ENCODE peak calls at places on chromosome 13, in nine cellular contexts. C is GM23248, X is IMR-90, L is HepG2, W is esophagus squamous epithelium, Y is HFF-Myc, I is skeletal muscle cell, N is cardiac fibroblast, Z is BE2C. D is an unnamed sample.

GRCh38 chr13:102197193-102197592 is 204.7 kb downstream of the FGF14 start:
- DNase-seq in C (peak; percentile 14), X (peak; percentile 8), L (peak; percentile 1), W (no peak), Y (no peak), I (no peak), N (peak; percentile 4), Z (peak; percentile 54), D (no peak)

GRCh38 chr13:39501711-39502324 is 101.2 kb downstream of the LHFPL6 start:
- DNase-seq in C (no peak), X (no peak), L (no peak), W (no peak), Y (no peak), I (no peak), N (peak; percentile 14), Z (no peak), D (peak; percentile 68)

GRCh38 chr13:94967183-94968039 is 255.1 kb upstream of the SOX21 start:
- DNase-seq in C (peak; percentile 53), X (no peak), L (no peak), W (no peak), Y (no peak), I (no peak), N (peak; percentile 6), Z (peak; percentile 40), D (no peak)

GRCh38 chr13:52925221-52925620 is 76.8 kb upstream of the PCDH8 start:
- DNase-seq in C (no peak), X (no peak), L (no peak), W (no peak), Y (no peak), I (no peak), N (no peak), Z (no peak), D (no peak)

GRCh38 chr13:79830945-79831344 is 350.0 kb downstream of the NDFIP2 start:
- DNase-seq in C (no peak), X (no peak), L (no peak), W (no peak), Y (no peak), I (no peak), N (no peak), Z (no peak), D (no peak)

GRCh38 chr13:33279898-33280549 is 5.5 kb downstream of the STARD13 start:
- DNase-seq in C (peak; percentile 87), X (peak; percentile 71), L (peak; percentile 47), W (no peak), Y (no peak), I (peak; percentile 83), N (peak; percentile 64), Z (no peak), D (no peak)

GRCh38 chr13:52830946-52831345 is 17.5 kb downstream of the PCDH8 start:
- DNase-seq in C (peak; percentile 12), X (peak; percentile 34), L (no peak), W (no peak), Y (no peak), I (no peak), N (no peak), Z (no peak), D (no peak)

GRCh38 chr13:98835156-98835555 is 82.7 kb upstream of the SLC15A1 start:
- DNase-seq in C (no peak), X (no peak), L (no peak), W (no peak), Y (no peak), I (no peak), N (no peak), Z (peak; percentile 31), D (no peak)

GRCh38 chr13:51420681-51421476 is 32.0 kb downstream of the INTS6 start:
- DNase-seq in C (no peak), X (no peak), L (no peak), W (no peak), Y (no peak), I (no peak), N (no peak), Z (no peak), D (no peak)

GRCh38 chr13:102399791-102400618 is 1.8 kb downstream of the FGF14 start:
- DNase-seq in C (peak; percentile 40), X (no peak), L (no peak), W (no peak), Y (no peak), I (no peak), N (no peak), Z (peak; percentile 77), D (no peak)

GRCh38 chr13:27966641-27967202 is 2.4 kb downstream of the CDX2 start:
- DNase-seq in C (no peak), X (no peak), L (no peak), W (no peak), Y (no peak), I (no peak), N (no peak), Z (no peak), D (no peak)

GRCh38 chr13:27968316-27969072 is 621 bp downstream of the CDX2 start:
- DNase-seq in C (no peak), X (no peak), L (no peak), W (no peak), Y (no peak), I (no peak), N (no peak), Z (no peak), D (no peak)

GRCh38 chr13:27967203-27967735 is 1.8 kb downstream of the CDX2 start:
- DNase-seq in C (no peak), X (no peak), L (no peak), W (no peak), Y (no peak), I (no peak), N (no peak), Z (no peak), D (no peak)

GRCh38 chr13:27969073-27969865 is at the start of gene CDX2:
- DNase-seq in C (no peak), X (no peak), L (no peak), W (no peak), Y (no peak), I (no peak), N (no peak), Z (no peak), D (no peak)

DNA sequence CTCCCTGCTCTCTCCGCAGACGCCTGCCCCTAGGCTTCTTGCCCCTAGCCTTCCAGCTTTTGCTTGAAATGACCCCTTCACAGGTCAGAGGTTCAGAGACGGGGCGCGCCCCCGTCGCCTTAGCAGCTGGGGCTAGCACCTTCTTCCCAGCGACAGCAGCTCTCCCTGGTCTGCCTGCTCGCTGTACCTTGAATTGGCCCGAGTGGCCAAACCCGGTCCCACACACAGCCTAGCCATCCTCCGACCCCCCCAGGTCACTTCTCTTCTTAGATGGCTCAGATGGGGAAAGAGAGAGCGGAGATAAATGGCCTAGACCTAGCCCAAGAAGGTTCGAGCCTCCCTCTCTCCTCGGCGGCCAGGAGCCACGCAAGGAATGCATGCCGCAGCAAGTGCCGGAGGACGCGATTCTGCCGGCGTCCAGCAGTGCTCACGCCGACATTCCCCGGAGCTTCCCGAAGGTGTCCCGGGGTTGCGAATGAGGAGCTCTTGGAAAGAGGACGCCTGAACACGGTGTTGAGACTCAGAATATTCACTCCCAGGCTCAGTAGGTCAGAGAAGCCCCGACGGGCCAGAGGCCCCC is 1.3 kb downstream of the CDX2 start:
- DNase-seq in C (no peak), X (no peak), L (no peak), W (no peak), Y (no peak), I (no peak), N (no peak), Z (no peak), D (no peak)
- H3K4me3 ChIP-seq in C (no peak overlapping the region), X (no peak overlapping the region), L (peak overlapping the region; percentile 60), W (peak overlapping the region; percentile 43), Y (no peak overlapping the region), I (no peak overlapping the region), N (no peak overlapping the region), Z (no peak overlapping the region), D (no peak overlapping the region)

DNA sequence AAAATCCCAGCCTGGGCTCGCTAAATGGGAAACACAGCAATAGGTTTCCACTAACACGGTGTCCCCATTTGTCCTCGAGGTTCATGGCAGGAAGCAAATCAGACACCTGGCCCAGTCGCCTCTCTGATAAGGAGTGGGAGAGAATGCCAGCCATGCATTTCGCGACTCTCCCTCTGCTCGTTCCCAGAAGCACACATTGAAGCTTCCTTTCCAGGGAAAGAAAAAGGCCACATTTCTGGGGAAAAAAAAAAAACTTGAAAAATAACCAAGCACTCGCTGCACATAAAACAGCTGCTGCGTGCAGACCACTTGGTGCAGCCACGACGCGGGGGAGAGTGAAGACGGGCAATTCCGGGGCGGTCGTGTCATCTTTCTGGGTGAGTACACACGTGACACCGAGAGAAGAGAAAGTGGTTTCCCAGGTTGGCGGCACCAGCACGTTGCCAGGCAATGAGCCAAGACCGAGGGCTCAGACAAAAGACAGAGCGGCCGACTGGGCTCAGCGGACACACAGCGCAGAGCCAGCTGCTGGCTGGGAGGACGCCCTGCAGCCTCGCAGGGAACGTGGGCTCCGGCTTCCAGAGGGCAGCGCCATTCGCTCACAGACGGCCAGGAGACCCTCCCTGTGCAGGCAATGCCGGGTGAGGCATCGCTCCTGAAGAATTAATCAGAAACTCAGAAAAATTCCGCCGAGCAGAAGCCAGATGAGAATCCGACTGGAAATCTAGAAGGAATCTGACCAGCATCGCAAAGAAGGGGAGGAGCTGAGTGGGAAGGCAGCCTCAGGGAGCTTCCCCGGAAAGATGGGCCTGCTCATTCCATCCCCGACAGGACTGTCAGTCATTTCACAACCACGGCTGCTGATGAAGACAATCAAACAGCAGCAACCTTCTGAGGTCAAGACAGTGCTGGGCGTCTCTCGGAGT is 83.2 kb upstream of the IRS2 start:
- DNase-seq in C (peak; percentile 65), X (peak; percentile 44), L (no peak), W (no peak), Y (peak; percentile 52), I (peak; percentile 39), N (peak; percentile 83), Z (peak; percentile 90), D (no peak)
- H3K4me3 ChIP-seq in C (peak overlapping the region; percentile 66), X (peak overlapping the region; percentile 22), L (no peak overlapping the region), W (peak overlapping the region; percentile 60), Y (no peak overlapping the region), I (peak overlapping the region; percentile 19), N (peak overlapping the region; percentile 35), Z (peak overlapping the region; percentile 67), D (peak overlapping the region; percentile 21)

GRCh38 chr13:63025741-63026140 is 1610.1 kb upstream of the PCDH20 start:
- DNase-seq in C (no peak), X (no peak), L (no peak), W (no peak), Y (no peak), I (no peak), N (no peak), Z (no peak), D (no peak)

GRCh38 chr13:63026285-63026797 is 1610.7 kb upstream of the PCDH20 start:
- DNase-seq in C (no peak), X (no peak), L (no peak), W (no peak), Y (no peak), I (no peak), N (no peak), Z (no peak), D (no peak)

DNA sequence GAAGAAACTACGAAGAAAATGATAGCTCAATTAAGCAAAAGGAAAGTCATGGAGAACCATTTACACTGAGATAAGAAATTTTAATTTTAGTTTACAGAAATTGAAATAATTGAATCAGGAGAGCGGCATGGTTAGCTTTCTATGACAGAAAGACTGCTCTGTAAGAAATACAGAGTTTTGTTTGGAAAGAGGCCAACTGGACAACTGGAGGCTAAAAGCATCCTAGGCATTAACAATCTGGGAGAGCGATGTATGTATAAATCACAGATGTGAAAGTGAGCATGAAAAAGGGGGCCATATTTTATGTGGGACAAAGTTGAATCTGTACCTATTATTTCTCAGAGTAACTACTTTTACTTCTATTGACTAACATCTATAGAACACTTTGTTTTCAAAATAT is 1608.8 kb upstream of the PCDH20 start:
- DNase-seq in C (no peak), X (peak; percentile 51), L (no peak), W (no peak), Y (no peak), I (peak; percentile 22), N (no peak), Z (peak; percentile 33), D (no peak)
- H3K4me3 ChIP-seq in C (no peak overlapping the region), X (no peak overlapping the region), L (no peak overlapping the region), W (no peak overlapping the region), Y (no peak overlapping the region), I (no peak overlapping the region), N (no peak overlapping the region), Z (no peak overlapping the region), D (no peak overlapping the region)

GRCh38 chr13:73074101-73074500 is 15.3 kb downstream of the KLF5 start:
- DNase-seq in C (no peak), X (peak; percentile 16), L (no peak), W (no peak), Y (no peak), I (no peak), N (peak; percentile 30), Z (no peak), D (no peak)
- H3K4me3 ChIP-seq in C (no peak overlapping the region), X (no peak overlapping the region), L (no peak overlapping the region), W (no peak overlapping the region), Y (no peak overlapping the region), I (no peak overlapping the region), N (no peak overlapping the region), Z (no peak overlapping the region), D (no peak overlapping the region)